ENCODE peak calls at places on chromosomes 6 and 20, in five cellular contexts. A, M, E, W and N are unnamed samples.

GRCh38 chr6:27288136-27289044 is 23.7 kb downstream of the POM121L2 start:
- DNase-seq in E (no peak), M (no peak), W (no peak), A (no peak), N (no peak)

GRCh38 chr6:144377586-144377985 is 92.5 kb downstream of the UTRN start:
- DNase-seq in E (no peak), A (no peak), M (no peak), W (no peak), N (no peak)

GRCh38 chr6:150719099-150719767 is 119.5 kb downstream of the PLEKHG1 start:
- DNase-seq in M (no peak), A (no peak), E (no peak), W (no peak), N (no peak)

GRCh38 chr6:94074764-94075163 is 655.4 kb upstream of the EPHA7 start:
- DNase-seq in A (no peak), W (no peak), E (no peak), M (no peak), N (no peak)

GRCh38 chr6:11595903-11596302 is 58.4 kb downstream of the TMEM170B start:
- DNase-seq in M (no peak), W (no peak), A (no peak), E (no peak), N (peak)

GRCh38 chr20:50571466-50571865 is 61.3 kb downstream of the PTPN1 start:
- DNase-seq in M (no peak), W (no peak), A (no peak), E (no peak), N (no peak)

GRCh38 chr6:33427585-33428218 is 7.8 kb downstream of the SYNGAP1 start:
- DNase-seq in M (peak), E (peak), W (peak), A (peak), N (no peak)

GRCh38 chr20:16201191-16201590 is 372.1 kb downstream of the KIF16B start:
- DNase-seq in W (no peak), E (no peak), A (no peak), M (no peak), N (no peak)

GRCh38 chr20:46901638-46902037 is 7.0 kb downstream of the EYA2 start:
- DNase-seq in M (no peak), E (no peak), W (no peak), A (no peak), N (no peak)

GRCh38 chr20:62051901-62052255 is 13.8 kb downstream of the TAF4 start:
- DNase-seq in E (no peak), M (no peak), A (no peak), W (no peak), N (no peak)

GRCh38 chr6:21357262-21357661 is 236.3 kb upstream of the SOX4 start:
- DNase-seq in W (no peak), M (no peak), A (no peak), E (no peak), N (no peak)

GRCh38 chr6:96897396-96898240 is at the start of gene NDUFAF4:
- DNase-seq in M (peak), W (peak), E (peak), A (peak), N (peak)

GRCh38 chr20:50509923-50510705 is at the start of gene PTPN1:
- DNase-seq in E (peak), M (peak), A (peak), W (peak), N (peak)

DNA sequence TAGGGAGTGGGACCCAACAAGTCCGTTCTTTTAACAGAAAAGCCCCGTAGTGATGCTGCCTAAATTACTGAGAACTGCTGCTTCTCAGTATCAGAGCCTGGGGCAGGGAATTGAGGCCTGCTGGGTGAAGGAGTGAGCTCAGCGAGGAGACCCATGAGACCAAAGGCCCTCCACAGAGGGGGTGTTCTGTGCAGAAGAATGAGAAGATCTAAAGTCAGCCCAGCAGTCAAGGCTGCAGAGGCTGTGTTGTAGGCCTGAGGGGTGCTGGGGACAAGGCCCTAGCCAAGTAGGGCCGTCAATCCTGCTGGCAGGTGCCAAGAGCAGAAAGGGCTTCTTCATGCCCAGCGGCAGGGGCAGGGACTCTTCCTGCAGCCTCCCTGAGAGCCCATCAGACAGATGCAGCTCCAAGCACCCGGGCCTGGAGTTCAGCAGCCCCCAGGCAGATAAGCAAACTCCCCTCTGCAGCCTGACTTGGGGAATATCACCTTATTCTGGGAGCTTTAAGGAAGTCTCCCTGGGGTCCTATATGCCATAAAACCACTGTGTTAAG is 9.2 kb downstream of the CCDC167 start:
- DNase-seq in E (no peak), W (no peak), A (peak), M (no peak), N (no peak)
- TF ChIP-seq POLR2A in E (no peak), W (no peak), A (no peak), M (no peak), N (no peak)

GRCh38 chr20:32581839-32582658 is 3.1 kb downstream of the NOL4L start:
- DNase-seq in W (no peak), A (no peak), E (no peak), M (no peak), N (no peak)

GRCh38 chr20:32578840-32579239 is 6.3 kb downstream of the NOL4L start:
- DNase-seq in E (no peak), W (no peak), M (no peak), A (no peak), N (no peak)

GRCh38 chr20:32580608-32580969 is 4.5 kb downstream of the NOL4L start:
- DNase-seq in A (no peak), W (no peak), E (no peak), M (no peak), N (no peak)

GRCh38 chr20:32580970-32581838 is 3.9 kb downstream of the NOL4L start:
- DNase-seq in W (no peak), E (no peak), M (no peak), A (no peak), N (no peak)

GRCh38 chr20:32580194-32580593 is 4.9 kb downstream of the NOL4L start:
- DNase-seq in E (no peak), W (no peak), A (no peak), M (no peak), N (no peak)
- TF ChIP-seq POLR2A in E (no peak), W (no peak), A (no peak), M (no peak), N (no peak)

DNA sequence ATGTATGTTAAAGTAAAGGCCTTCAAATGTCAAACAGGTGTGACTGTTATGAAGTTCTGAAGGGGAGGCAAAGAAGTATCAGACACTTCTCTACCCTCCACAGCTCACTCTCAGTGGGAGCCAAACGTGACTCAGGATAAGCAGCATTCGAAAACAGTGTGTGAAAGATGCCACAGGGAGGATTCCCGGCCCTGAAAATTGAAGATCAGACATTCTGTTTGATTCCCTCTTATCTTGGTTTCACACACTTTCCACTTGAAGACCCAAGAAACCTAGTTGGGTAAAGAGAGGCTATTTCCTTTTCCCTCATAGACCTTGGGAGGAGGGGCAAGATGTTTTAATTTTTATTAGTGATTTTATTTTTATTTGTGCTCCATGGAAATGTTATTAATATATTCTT is 164.2 kb upstream of the SUPT3H start:
- DNase-seq in W (no peak), E (no peak), M (no peak), A (no peak), N (no peak)
- TF ChIP-seq POLR2A in W (no peak), E (no peak), M (no peak), A (no peak), N (no peak)

GRCh38 chr6:109212683-109213082 is 117.4 kb downstream of the CEP57L1 start:
- DNase-seq in E (no peak), M (no peak), W (no peak), A (no peak), N (no peak)
- TF ChIP-seq POLR2A in E (no peak), M (no peak), W (no peak), A (no peak), N (no peak)

GRCh38 chr6:44178424-44179071 is 19.9 kb downstream of the CAPN11 start:
- DNase-seq in E (no peak), M (no peak), A (no peak), W (no peak), N (no peak)

GRCh38 chr6:44177691-44178423 is 19.2 kb downstream of the CAPN11 start:
- DNase-seq in M (no peak), W (peak), A (peak), E (peak), N (no peak)

GRCh38 chr6:44179648-44180047 is 21.0 kb downstream of the CAPN11 start:
- DNase-seq in W (no peak), A (no peak), M (no peak), E (no peak), N (no peak)

GRCh38 chr6:44180406-44180805 is 21.8 kb downstream of the CAPN11 start:
- DNase-seq in A (no peak), M (no peak), W (no peak), E (no peak), N (no peak)

GRCh38 chr6:44179072-44179536 is 20.5 kb downstream of the CAPN11 start:
- DNase-seq in W (no peak), E (no peak), M (no peak), A (no peak), N (no peak)
- TF ChIP-seq POLR2A in W (no peak), E (no peak), M (no peak), A (no peak), N (no peak)

GRCh38 chr20:56391596-56392281 is at the start of gene AURKA:
- DNase-seq in E (no peak), M (no peak), W (no peak), A (no peak), N (peak)
- TF ChIP-seq POLR2A in E (no peak), M (no peak), W (peak), A (no peak), N (no peak)

DNA sequence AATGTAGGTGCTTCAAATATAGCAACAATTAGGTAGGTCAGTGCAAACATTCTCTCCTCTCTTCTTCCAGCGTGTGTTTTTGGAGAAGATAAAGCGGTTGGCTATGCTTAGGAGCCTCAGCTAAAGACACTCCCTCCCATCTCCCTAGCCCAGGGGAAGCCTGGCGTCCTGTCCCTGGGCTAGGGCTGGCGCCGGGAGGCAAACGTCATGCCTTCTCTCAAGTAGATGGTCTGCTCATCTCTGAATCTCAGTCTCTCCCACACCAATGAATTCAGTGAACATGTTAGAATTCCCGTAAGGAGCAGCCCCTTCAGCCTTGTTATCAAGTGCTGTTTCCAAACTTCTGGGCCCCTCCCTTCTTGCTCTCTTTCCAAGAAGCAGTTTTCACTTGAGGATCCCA is 142.8 kb downstream of the CLIC5 start:
- DNase-seq in A (no peak), M (no peak), W (no peak), E (no peak), N (peak)
- TF ChIP-seq POLR2A in A (no peak), M (no peak), W (no peak), E (no peak), N (no peak)

GRCh38 chr20:56839222-56839621 is 210.1 kb downstream of the TFAP2C start:
- DNase-seq in M (no peak), E (no peak), W (no peak), A (no peak), N (no peak)
- TF ChIP-seq POLR2A in M (no peak), E (no peak), W (no peak), A (no peak), N (no peak)

DNA sequence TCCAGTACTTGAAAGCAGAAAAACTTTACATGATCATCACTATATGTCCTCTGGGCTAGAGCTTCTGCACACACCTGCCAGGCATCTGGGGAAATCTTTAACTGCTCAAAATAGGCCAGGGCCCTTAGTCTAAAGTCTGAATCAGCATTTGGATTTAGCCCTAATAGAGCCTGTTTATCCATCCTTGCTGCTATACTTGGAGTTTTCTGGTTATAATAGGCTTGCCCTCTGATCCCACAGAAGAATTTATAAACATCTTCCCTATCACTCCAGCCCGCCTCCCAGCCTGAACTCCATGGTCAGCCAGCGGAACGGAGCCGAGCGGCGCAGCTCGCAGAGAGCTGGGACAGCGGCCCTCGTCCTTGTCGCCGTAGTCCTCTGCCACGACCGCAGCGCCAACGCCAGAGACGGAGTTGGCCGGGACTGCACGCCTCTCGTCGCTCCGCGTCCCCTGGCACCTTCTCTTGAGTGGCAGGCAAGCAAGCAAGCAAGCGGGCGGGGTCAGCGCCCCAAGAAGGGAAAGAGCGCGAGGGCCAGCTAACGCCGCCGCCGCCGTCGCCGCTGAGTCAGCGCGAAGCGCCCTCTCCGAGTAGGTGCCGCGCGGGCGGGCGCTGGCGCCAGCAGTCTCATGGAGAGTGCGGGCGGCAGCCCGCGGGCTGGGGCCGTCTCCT is 25.4 kb upstream of the ASIP start:
- DNase-seq in W (peak), E (peak), M (peak), A (peak), N (peak)
- TF ChIP-seq POLR2A in W (no peak), E (peak), M (no peak), A (no peak), N (no peak)